ENCODE peak calls at places on chromosomes 16 and 17, in five cellular contexts. I, S, U, H and A are unnamed samples.

GRCh38 chr16:70703041-70703834 is 17.4 kb upstream of the MTSS2 start:
- DNase-seq in I (no peak), U (peak; percentile 47), S (no peak), H (peak; percentile 88), A (no peak)

GRCh38 chr17:9121186-9121820 is 100.0 kb downstream of the NTN1 start:
- DNase-seq in S (no peak), U (no peak), H (no peak), I (no peak), A (no peak)

GRCh38 chr17:72804949-72805348 is 287.5 kb downstream of the SLC39A11 start:
- DNase-seq in S (no peak), I (no peak), U (no peak), H (no peak), A (no peak)

GRCh38 chr17:36761203-36761945 is 160.0 kb downstream of the MRM1 start:
- DNase-seq in S (no peak), H (no peak), I (no peak), U (no peak), A (no peak)

GRCh38 chr17:49315974-49316570 is 46.0 kb downstream of the ZNF652 start:
- DNase-seq in U (no peak), I (no peak), H (no peak), S (no peak), A (no peak)

GRCh38 chr17:48679385-48680096 is 42.8 kb downstream of the PRAC1 start:
- DNase-seq in S (no peak), H (no peak), I (no peak), U (no peak), A (no peak)

GRCh38 chr17:2076461-2076984 is 21.6 kb downstream of the HIC1 start:
- DNase-seq in I (no peak), U (no peak), H (peak; percentile 86), S (no peak), A (no peak)

GRCh38 chr17:31226950-31227349 is 70.1 kb downstream of the OMG start:
- DNase-seq in S (no peak), I (no peak), H (no peak), U (no peak), A (no peak)

GRCh38 chr17:42067371-42068180 is 17.2 kb upstream of the C17orf113 start:
- DNase-seq in I (peak; percentile 57), S (peak; percentile 74), U (peak; percentile 77), H (peak; percentile 85), A (peak; percentile 78)

GRCh38 chr16:50771366-50771765 is 29.5 kb downstream of the CYLD start:
- DNase-seq in H (no peak), I (no peak), S (no peak), U (no peak), A (no peak)

GRCh38 chr16:27676807-27677206 is 126.9 kb downstream of the KATNIP start:
- DNase-seq in U (no peak), I (no peak), S (no peak), H (no peak), A (no peak)

GRCh38 chr17:978110-979093 is 1.2 kb downstream of the NXN start:
- DNase-seq in S (peak; percentile 32), U (no peak), H (peak; percentile 69), I (no peak), A (no peak)

GRCh38 chr17:50117202-50118040 is 12.5 kb downstream of the SAMD14 start:
- DNase-seq in H (no peak), S (peak; percentile 74), I (peak; percentile 51), U (peak; percentile 68), A (no peak)

GRCh38 chr16:77191259-77191969 is 424 bp downstream of the MON1B start:
- DNase-seq in U (peak; percentile 27), I (peak; percentile 70), S (no peak), H (peak; percentile 48), A (no peak)

GRCh38 chr17:66040402-66040801 is 151.5 kb downstream of the CEP112 start:
- DNase-seq in U (no peak), H (no peak), S (no peak), I (peak; percentile 22), A (no peak)

GRCh38 chr17:62572488-62573469 is 54.7 kb upstream of the MRC2 start:
- DNase-seq in U (no peak), H (no peak), S (no peak), I (no peak), A (no peak)

GRCh38 chr16:50234771-50235556 is 31.4 kb upstream of the ADCY7 start:
- DNase-seq in I (no peak), S (no peak), U (no peak), H (no peak), A (no peak)

GRCh38 chr17:59725691-59726090 is 18.2 kb downstream of the VMP1 start:
- DNase-seq in I (no peak), S (no peak), U (no peak), H (no peak), A (no peak)

GRCh38 chr17:2482218-2482617 is 29.5 kb downstream of the METTL16 start:
- DNase-seq in S (no peak), U (no peak), I (no peak), H (no peak), A (no peak)

GRCh38 chr16:85175724-85176233 is 63.5 kb upstream of the CIBAR2 start:
- DNase-seq in I (no peak), S (no peak), U (no peak), H (no peak), A (no peak)

GRCh38 chr16:85173077-85173980 is 61.1 kb upstream of the CIBAR2 start:
- DNase-seq in H (peak; percentile 87), I (no peak), U (no peak), S (no peak), A (no peak)

GRCh38 chr16:85174871-85175723 is 62.8 kb upstream of the CIBAR2 start:
- DNase-seq in U (no peak), H (no peak), I (no peak), S (no peak), A (no peak)

GRCh38 chr16:85172465-85173071 is 60.3 kb upstream of the CIBAR2 start:
- DNase-seq in H (peak; percentile 83), S (no peak), I (no peak), U (no peak), A (no peak)

DNA sequence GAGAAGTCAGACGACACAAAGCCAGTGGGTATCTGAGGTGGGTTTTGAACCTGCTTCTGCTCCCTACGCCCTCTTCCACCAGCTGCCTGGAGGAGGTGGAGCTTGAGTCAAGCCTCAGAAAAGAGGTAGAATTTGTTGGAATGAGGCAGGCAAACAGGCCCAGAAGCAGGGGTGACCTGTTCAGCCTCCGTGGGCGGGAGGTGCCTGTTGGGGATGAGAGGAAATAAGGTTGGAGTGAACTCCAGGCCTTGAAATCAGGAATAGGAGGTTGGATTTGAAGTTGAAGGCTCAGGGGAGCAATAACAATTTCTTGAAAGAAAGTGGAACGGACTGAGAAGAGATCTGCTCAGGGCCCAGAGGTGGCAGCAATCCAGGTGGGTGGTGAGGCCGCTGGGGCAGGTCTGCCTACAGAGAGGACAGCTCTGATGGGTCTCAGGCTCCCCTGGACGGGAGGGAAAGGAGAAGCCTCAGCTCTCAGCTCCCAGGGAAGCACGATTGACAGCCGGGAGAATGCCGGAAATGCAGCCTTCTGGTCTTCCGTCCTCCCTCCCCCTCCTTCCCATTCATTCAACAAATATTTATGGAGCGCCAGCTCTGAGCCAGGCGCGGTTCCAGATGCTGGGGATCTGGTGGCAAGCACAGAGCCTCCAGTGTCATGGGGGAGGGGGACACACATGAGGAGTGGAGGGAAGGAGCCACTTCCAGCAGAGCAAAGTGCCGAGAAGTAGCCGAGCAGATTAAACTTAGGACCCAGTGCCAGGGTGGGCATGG is 61.9 kb upstream of the CIBAR2 start:
- DNase-seq in H (peak; percentile 80), I (no peak), U (peak; percentile 34), S (peak; percentile 68), A (no peak)
- TF ChIP-seq POLR2AphosphoS5 in H (peak; percentile 67), I (no peak), U (peak; percentile 13), S (no peak), A (no peak)

GRCh38 chr17:78709119-78709681 is 72.9 kb downstream of the CYTH1 start:
- DNase-seq in U (no peak), S (peak; percentile 21), H (no peak), I (peak; percentile 39), A (no peak)

GRCh38 chr17:78707016-78707415 is 75.1 kb downstream of the CYTH1 start:
- DNase-seq in H (peak; percentile 45), U (no peak), S (no peak), I (no peak), A (no peak)

GRCh38 chr17:78709688-78710290 is 72.3 kb downstream of the CYTH1 start:
- DNase-seq in I (no peak), U (no peak), S (no peak), H (no peak), A (no peak)

GRCh38 chr17:78707923-78708322 is 74.2 kb downstream of the CYTH1 start:
- DNase-seq in I (no peak), S (no peak), H (no peak), U (no peak), A (no peak)

DNA sequence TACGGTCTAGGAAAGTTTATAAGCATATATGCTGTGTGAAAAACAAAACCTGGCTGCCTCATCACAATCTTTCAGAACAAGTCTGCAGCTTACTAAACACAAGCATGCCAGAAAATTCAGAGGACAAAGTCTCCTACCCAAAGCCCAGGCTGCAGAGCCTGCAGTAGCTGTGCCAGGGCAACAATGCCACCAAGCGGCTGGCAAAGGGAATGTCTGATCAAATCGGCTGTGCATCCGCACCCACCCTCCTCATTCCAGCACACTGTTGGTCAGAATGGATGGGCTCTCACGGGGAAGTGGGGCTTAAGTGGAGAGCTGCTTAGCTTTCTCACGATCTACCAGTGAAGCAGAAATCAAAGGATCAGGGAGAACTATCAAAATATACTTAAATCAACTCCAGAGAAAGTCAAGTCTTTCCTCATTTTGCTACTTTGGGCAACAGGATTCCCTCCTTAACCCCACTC is 73.5 kb downstream of the CYTH1 start:
- DNase-seq in I (peak; percentile 79), S (peak; percentile 72), H (peak; percentile 86), U (peak; percentile 70), A (no peak)
- TF ChIP-seq EP300 in I (no peak), S (no peak), H (no peak), U (no peak), A (no peak)

DNA sequence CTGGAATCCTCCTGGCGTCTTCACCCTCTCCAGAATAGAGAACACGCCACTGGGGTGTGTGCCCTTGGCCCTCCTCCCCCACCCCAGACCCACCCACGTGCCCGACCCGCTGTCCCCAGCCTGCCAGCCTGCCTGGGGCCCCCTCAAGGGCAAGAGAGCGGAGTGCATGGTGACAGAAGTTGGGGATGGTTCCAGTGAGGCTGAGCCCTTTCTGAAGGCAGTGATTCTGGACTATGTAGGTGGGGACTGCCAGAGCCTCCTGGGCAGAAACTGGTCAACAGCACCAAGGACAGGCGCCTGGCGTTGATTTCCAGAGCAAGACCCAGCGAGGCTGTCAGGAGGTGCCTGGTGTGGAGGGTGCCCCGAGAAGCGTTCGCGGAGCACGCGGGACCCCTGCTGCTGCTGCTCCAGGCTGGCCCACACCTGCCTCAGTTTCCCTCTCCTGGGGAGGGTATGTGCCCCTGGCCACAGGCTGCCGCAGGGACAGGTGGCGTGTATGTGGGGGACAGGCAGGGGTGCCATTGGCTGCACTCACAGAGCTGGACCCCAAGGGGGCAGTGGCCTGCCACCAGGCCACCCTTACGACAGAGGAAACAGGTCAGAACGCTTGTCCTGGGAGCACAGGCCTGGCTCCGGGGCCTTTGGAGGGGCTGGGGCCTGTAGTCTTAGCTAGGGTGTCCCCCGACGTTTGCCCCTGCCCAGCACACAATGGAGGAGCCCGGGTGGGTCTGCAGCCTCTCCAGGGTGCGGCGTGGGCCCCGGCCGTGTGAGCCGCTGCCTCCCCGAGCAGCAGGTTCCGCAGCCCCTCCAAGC is 1.2 kb downstream of the SSTR5 start:
- DNase-seq in H (no peak), U (no peak), I (no peak), S (no peak), A (no peak)
- TF ChIP-seq CTCF in H (peak; percentile 39), U (no peak), I (no peak), S (no peak), A (no peak)

DNA sequence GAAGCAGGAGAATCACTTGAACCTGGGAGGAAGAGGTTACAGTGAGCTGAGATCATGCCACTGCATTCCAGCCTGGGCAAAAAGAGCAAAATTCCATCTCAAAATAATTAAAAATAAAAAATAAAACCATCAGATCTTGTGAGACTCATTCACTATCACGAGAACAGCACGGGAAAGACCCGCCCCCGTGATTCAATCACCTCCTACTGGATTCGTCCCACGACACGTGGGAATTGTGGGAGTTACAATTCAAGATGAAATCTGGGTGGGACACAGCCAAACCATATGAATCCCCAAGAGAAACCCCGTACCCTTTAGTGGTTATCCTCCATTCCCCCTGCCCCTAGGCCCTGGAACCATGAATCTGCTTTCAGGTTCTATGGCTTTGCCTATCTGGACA is 15.4 kb upstream of the MGAT5B start:
- DNase-seq in H (no peak), U (no peak), I (no peak), S (no peak), A (no peak)
- TF ChIP-seq POLR2AphosphoS5 in H (no peak), U (no peak), I (no peak), S (no peak), A (no peak)